ENCODE peak calls at places on chromosomes 11 and 22, in nine cellular contexts. Q is head of caudate nucleus; V is A172; W is stimulated activated naive CD4-positive, alpha-beta T cell; C is effector memory CD8-positive, alpha-beta T cell; A is stimulated activated CD4-positive, alpha-beta T cell treated with anti-CD3 and anti-CD28 coated beads, Interleukin-4, amount 100 ng/mL, for 24 hours; N is memory B cell; U is AG08395; X is endothelial cell. S is an unnamed sample.

GRCh38 chr11:129210831-129211181 is 18.7 kb upstream of the ARHGAP32 start:
- DNase-seq in Q (no peak), V (no peak), W (no peak), C (no peak), A (no peak), N (no peak), U (no peak), X (no peak), S (no peak)

GRCh38 chr11:104968856-104969776 is 742 bp upstream of the CASP4 start:
- DNase-seq in Q (no peak), V (peak), W (no peak), C (no peak), A (no peak), N (no peak), U (peak), X (no peak), S (no peak)

GRCh38 chr11:44593194-44593593 is 27.7 kb downstream of the CD82 start:
- DNase-seq in Q (peak), V (no peak), W (no peak), C (no peak), A (no peak), N (no peak), U (no peak), X (no peak), S (no peak)

GRCh38 chr11:3604169-3604568 is 37.6 kb downstream of the ART5 start:
- DNase-seq in Q (no peak), V (no peak), W (no peak), C (no peak), A (no peak), N (no peak), U (no peak), X (no peak), S (no peak)

GRCh38 chr11:8225589-8226036 is 38.1 kb downstream of the LMO1 start:
- DNase-seq in Q (peak), V (peak), W (peak), C (peak), A (peak), N (peak), U (peak), X (peak), S (no peak)

GRCh38 chr11:36458129-36458918 is 51.7 kb downstream of the TRAF6 start:
- DNase-seq in Q (no peak), V (no peak), W (no peak), C (no peak), A (no peak), N (no peak), U (no peak), X (no peak), S (no peak)

GRCh38 chr11:8098879-8099278 is 17.9 kb downstream of the TUB start:
- DNase-seq in Q (no peak), V (no peak), W (no peak), C (no peak), A (no peak), N (no peak), U (peak), X (no peak), S (no peak)

GRCh38 chr11:113519989-113520613 is 44.9 kb upstream of the DRD2 start:
- DNase-seq in Q (no peak), V (peak), W (no peak), C (no peak), A (no peak), N (no peak), U (no peak), X (no peak), S (no peak)

GRCh38 chr11:126304457-126305072 is 705 bp downstream of the DCPS start:
- DNase-seq in Q (no peak), V (no peak), W (no peak), C (no peak), A (no peak), N (no peak), U (no peak), X (no peak), S (no peak)

GRCh38 chr22:31750365-31751284 is 693 bp upstream of the PRR14L start:
- DNase-seq in Q (no peak), V (no peak), W (no peak), C (no peak), A (no peak), N (no peak), U (no peak), X (no peak), S (no peak)

GRCh38 chr11:88508808-88509581 is 171.5 kb upstream of the CTSC start:
- DNase-seq in Q (no peak), V (no peak), W (no peak), C (no peak), A (peak), N (no peak), U (no peak), X (peak), S (no peak)

GRCh38 chr11:7905961-7906429 is 25.1 kb downstream of the OR10A6 start:
- DNase-seq in Q (no peak), V (no peak), W (no peak), C (no peak), A (no peak), N (no peak), U (no peak), X (no peak), S (no peak)

GRCh38 chr22:35347462-35347861 is 33.4 kb upstream of the HMOX1 start:
- DNase-seq in Q (no peak), V (no peak), W (no peak), C (no peak), A (no peak), N (no peak), U (no peak), X (no peak), S (no peak)

GRCh38 chr11:117668291-117668690 is 128.7 kb downstream of the DSCAML1 start:
- DNase-seq in Q (peak), V (no peak), W (no peak), C (no peak), A (no peak), N (no peak), U (no peak), X (no peak), S (no peak)

GRCh38 chr11:125215951-125216350 is 51.4 kb downstream of the PKNOX2 start:
- DNase-seq in Q (no peak), V (no peak), W (no peak), C (no peak), A (no peak), N (no peak), U (no peak), X (no peak), S (no peak)

GRCh38 chr22:49056301-49056700 is 771.4 kb downstream of the BRD1 start:
- DNase-seq in Q (no peak), V (no peak), W (no peak), C (no peak), A (no peak), N (no peak), U (no peak), X (no peak), S (no peak)

GRCh38 chr11:64492561-64492960 is 98.5 kb upstream of the SLC22A12 start:
- DNase-seq in Q (no peak), V (no peak), W (no peak), C (no peak), A (no peak), N (no peak), U (no peak), X (no peak), S (no peak)

GRCh38 chr11:65389294-65389980 is 3.0 kb downstream of the FRMD8 start:
- DNase-seq in Q (no peak), V (no peak), W (no peak), C (no peak), A (no peak), N (no peak), U (no peak), X (no peak), S (no peak)

GRCh38 chr11:125955856-125956255 is 10.0 kb downstream of the VSIG10L2 start:
- DNase-seq in Q (no peak), V (no peak), W (no peak), C (no peak), A (no peak), N (no peak), U (no peak), X (no peak), S (no peak)

GRCh38 chr22:35733742-35734516 is 16.3 kb downstream of the APOL5 start:
- DNase-seq in Q (no peak), V (no peak), W (no peak), C (no peak), A (no peak), N (no peak), U (no peak), X (no peak), S (no peak)